ENCODE peak calls at places on chromosomes 13 and 19, in four cellular contexts. P is GM10248, E is T follicular helper cell, L is endothelial cell. D is an unnamed sample.

GRCh38 chr19:17681505-17682125 is 6.5 kb downstream of the UNC13A start:
- DNase-seq in E (no peak), L (peak), P (peak), D (peak)

GRCh38 chr13:80083516-80084085 is 257.3 kb downstream of the SPRY2 start:
- DNase-seq in P (no peak), L (no peak), E (no peak), D (no peak)

GRCh38 chr19:55075366-55075998 is at the start of gene EPS8L1:
- DNase-seq in P (no peak), L (no peak), E (no peak), D (no peak)

GRCh38 chr13:38328699-38329098 is 21.0 kb upstream of the UFM1 start:
- DNase-seq in L (no peak), E (no peak), P (no peak), D (no peak)

GRCh38 chr13:27415116-27415515 is 9.3 kb upstream of the GTF3A start:
- DNase-seq in P (no peak), L (no peak), E (no peak), D (no peak)

GRCh38 chr19:55648657-55649578 is 906 bp downstream of the CCDC106 start:
- DNase-seq in L (no peak), P (no peak), E (no peak), D (no peak)

GRCh38 chr13:77779461-77780272 is 82.2 kb downstream of the SLAIN1 start:
- DNase-seq in P (peak), L (peak), E (no peak), D (peak)

GRCh38 chr19:8361921-8362793 is 1.8 kb upstream of the ANGPTL4 start:
- DNase-seq in P (no peak), L (no peak), E (no peak), D (peak)

GRCh38 chr13:20901668-20902437 is 693 bp downstream of the XPO4 start:
- DNase-seq in E (no peak), L (peak), P (peak), D (peak)

GRCh38 chr13:80979035-80979641 is 638.2 kb upstream of the SPRY2 start:
- DNase-seq in E (no peak), L (peak), P (peak), D (peak)

GRCh38 chr19:6516018-6516658 is 14.0 kb upstream of the TUBB4A start:
- DNase-seq in E (peak), L (peak), P (peak), D (peak)

GRCh38 chr13:32984857-32985626 is 31.2 kb upstream of the KL start:
- DNase-seq in E (no peak), L (no peak), P (no peak), D (no peak)

GRCh38 chr19:48480151-48480475 is 10.9 kb downstream of the CYTH2 start:
- DNase-seq in L (no peak), E (no peak), P (no peak), D (no peak)

GRCh38 chr13:40060318-40061007 is 405.0 kb downstream of the COG6 start:
- DNase-seq in E (no peak), P (peak), L (no peak), D (no peak)

GRCh38 chr19:3580156-3580955 is 4.9 kb upstream of the GIPC3 start:
- DNase-seq in L (no peak), E (no peak), P (no peak), D (peak)

GRCh38 chr19:39918183-39918651 is 16.2 kb downstream of the FCGBP start:
- DNase-seq in P (no peak), L (no peak), E (no peak), D (no peak)

GRCh38 chr19:47239610-47240296 is 8.8 kb upstream of the BBC3 start:
- DNase-seq in L (peak), P (peak), E (peak), D (peak)

GRCh38 chr13:113445791-113446487 is 7.3 kb downstream of the ADPRHL1 start:
- DNase-seq in P (peak), L (no peak), E (no peak), D (no peak)

GRCh38 chr13:20359335-20359734 is 127.2 kb upstream of the GJB6 start:
- DNase-seq in L (no peak), E (no peak), P (no peak), D (peak)